ENCODE peak calls at places on chromosomes 16 and 17, in four cellular contexts. G, C, Y and V are unnamed samples.

GRCh38 chr17:21044971-21045370 is 2.2 kb upstream of the USP22 start:
- DNase-seq in Y (no peak), C (no peak), G (no peak), V (no peak)

GRCh38 chr17:77687417-77687816 is 271.1 kb upstream of the TNRC6C start:
- DNase-seq in Y (no peak), C (no peak), G (no peak), V (no peak)

GRCh38 chr17:52147872-52148271 is 10.6 kb downstream of the CA10 start:
- DNase-seq in Y (no peak), G (no peak), C (peak), V (peak)

GRCh38 chr16:10946308-10946707 is 1.9 kb downstream of the CLEC16A start:
- DNase-seq in Y (peak), G (no peak), C (no peak), V (peak)

GRCh38 chr16:90032664-90033346 is 13.5 kb upstream of the DBNDD1 start:
- DNase-seq in G (no peak), C (no peak), Y (no peak), V (no peak)

GRCh38 chr17:75828051-75828400 is 16.2 kb downstream of the UNC13D start:
- DNase-seq in Y (no peak), C (no peak), G (peak), V (no peak)

GRCh38 chr17:81911277-81911961 is at the start of gene PCYT2:
- DNase-seq in G (peak), Y (peak), C (peak), V (peak)

GRCh38 chr17:67570797-67571196 is 146.9 kb upstream of the NOL11 start:
- DNase-seq in Y (no peak), G (no peak), C (no peak), V (no peak)

GRCh38 chr17:41959336-41960095 is 7.1 kb upstream of the CNP start:
- DNase-seq in Y (peak), C (no peak), G (no peak), V (peak)

GRCh38 chr17:16123531-16123930 is 91.8 kb downstream of the NCOR1 start:
- DNase-seq in C (no peak), Y (no peak), G (no peak), V (no peak)

GRCh38 chr17:66468241-66469087 is 166.1 kb downstream of the PRKCA start:
- DNase-seq in Y (no peak), C (peak), G (no peak), V (peak)

GRCh38 chr17:1762906-1763829 is 1.3 kb downstream of the SERPINF1 start:
- DNase-seq in G (no peak), C (no peak), Y (no peak), V (no peak)

GRCh38 chr16:56944954-56945839 is 13.3 kb downstream of the HERPUD1 start:
- DNase-seq in Y (no peak), C (no peak), G (peak), V (peak)

GRCh38 chr17:42928714-42929496 is 28.3 kb downstream of the G6PC1 start:
- DNase-seq in Y (peak), C (peak), G (no peak), V (peak)

GRCh38 chr17:66636111-66636510 is 198.8 kb upstream of the CACNG5 start:
- DNase-seq in Y (no peak), C (no peak), G (no peak), V (peak)

GRCh38 chr16:15773964-15774363 is 82.9 kb downstream of the MYH11 start:
- DNase-seq in G (no peak), Y (no peak), C (no peak), V (no peak)

GRCh38 chr17:83200231-83200699 is 120.9 kb downstream of the METRNL start:
- DNase-seq in G (peak), Y (peak), C (peak), V (no peak)

GRCh38 chr16:31010539-31010938 is at the start of gene STX1B:
- DNase-seq in C (peak), G (peak), Y (peak), V (no peak)

GRCh38 chr17:1690544-1691221 is 6.0 kb upstream of the PRPF8 start:
- DNase-seq in Y (no peak), G (no peak), C (no peak), V (no peak)

GRCh38 chr16:70778901-70779309 is 22.1 kb downstream of the VAC14 start:
- DNase-seq in Y (peak), C (no peak), G (no peak), V (peak)

GRCh38 chr16:56558024-56558747 is 6.7 kb upstream of the MT4 start:
- DNase-seq in C (no peak), G (peak), Y (no peak), V (peak)

GRCh38 chr16:70638814-70639792 is 7.3 kb upstream of the IL34 start:
- DNase-seq in C (no peak), Y (no peak), G (no peak), V (no peak)

GRCh38 chr17:68733241-68734176 is 132.3 kb upstream of the FAM20A start:
- DNase-seq in Y (no peak), G (no peak), C (no peak), V (no peak)

GRCh38 chr17:80955078-80955477 is 36.6 kb upstream of the CHMP6 start:
- DNase-seq in C (no peak), Y (no peak), G (no peak), V (no peak)

GRCh38 chr16:89525146-89525913 is 17.1 kb downstream of the SPG7 start:
- DNase-seq in C (no peak), G (no peak), Y (no peak), V (no peak)

GRCh38 chr17:40961586-40961985 is 5.2 kb downstream of the KRT39 start:
- DNase-seq in Y (no peak), G (no peak), C (no peak), V (no peak)

GRCh38 chr16:15966420-15967222 is 17.2 kb downstream of the ABCC1 start:
- DNase-seq in C (no peak), Y (no peak), G (no peak), V (peak)

GRCh38 chr17:40547079-40547784 is 18.0 kb downstream of the CCR7 start:
- DNase-seq in Y (peak), C (peak), G (no peak), V (peak)

GRCh38 chr16:9260665-9261064 is 169.2 kb downstream of the HAPSTR1 start:
- DNase-seq in Y (no peak), G (peak), C (no peak), V (no peak)

GRCh38 chr17:63595132-63595531 is 5.6 kb upstream of the TACO1 start:
- DNase-seq in C (no peak), G (no peak), Y (no peak), V (no peak)

GRCh38 chr16:2388139-2388874 is 40.9 kb upstream of the CCNF start:
- DNase-seq in Y (no peak), C (no peak), G (no peak), V (no peak)

GRCh38 chr16:85924675-85925074 is 25.7 kb downstream of the IRF8 start:
- DNase-seq in Y (no peak), G (no peak), C (no peak), V (peak)

GRCh38 chr16:27232061-27232841 is 28.9 kb downstream of the KDM8 start:
- DNase-seq in Y (no peak), G (no peak), C (no peak), V (no peak)

GRCh38 chr16:19502395-19503131 is 19.3 kb downstream of the GDE1 start:
- DNase-seq in C (peak), G (peak), Y (peak), V (peak)

GRCh38 chr17:69314246-69315030 is 12.5 kb downstream of the ABCA5 start:
- DNase-seq in G (no peak), C (no peak), Y (no peak), V (no peak)

GRCh38 chr16:79601092-79601977 is 798 bp upstream of the MAF start:
- DNase-seq in C (peak), Y (peak), G (peak), V (no peak)